ENCODE peak calls at places on chromosomes 7 and 10, in five cellular contexts. One of them, this sample, is unnamed.

GRCh38 chr7:152760384-152761115 is 998 bp downstream of the ACTR3B start:
- DNase-seq in uterus: no peak
- DNase-seq in HCT116: no peak
- DNase-seq in RWPE1: no peak
- DNase-seq in RWPE2: no peak
- DNase-seq in this sample: no peak

GRCh38 chr10:132518572-132519381 is 18.8 kb upstream of the INPP5A start:
- DNase-seq in uterus: peak
- DNase-seq in HCT116: peak
- DNase-seq in RWPE1: peak
- DNase-seq in RWPE2: peak
- DNase-seq in this sample: no peak

GRCh38 chr7:93374345-93374940 is 142.3 kb downstream of the VPS50 start:
- DNase-seq in uterus: no peak
- DNase-seq in HCT116: peak
- DNase-seq in RWPE1: peak
- DNase-seq in RWPE2: no peak
- DNase-seq in this sample: peak

GRCh38 chr7:85829817-85830432 is 643.1 kb upstream of the SEMA3D start:
- DNase-seq in uterus: no peak
- DNase-seq in HCT116: no peak
- DNase-seq in RWPE1: no peak
- DNase-seq in RWPE2: no peak
- DNase-seq in this sample: no peak

GRCh38 chr7:100434297-100435144 is 1.8 kb downstream of the PPP1R35 start:
- DNase-seq in uterus: no peak
- DNase-seq in HCT116: no peak
- DNase-seq in RWPE1: no peak
- DNase-seq in RWPE2: no peak
- DNase-seq in this sample: no peak

GRCh38 chr10:3898821-3899220 is 113.8 kb upstream of the KLF6 start:
- DNase-seq in uterus: no peak
- DNase-seq in HCT116: peak
- DNase-seq in RWPE1: peak
- DNase-seq in RWPE2: peak
- DNase-seq in this sample: no peak

GRCh38 chr7:138556771-138557484 is 96.9 kb downstream of the TRIM24 start:
- DNase-seq in uterus: no peak
- DNase-seq in HCT116: no peak
- DNase-seq in RWPE1: no peak
- DNase-seq in RWPE2: no peak
- DNase-seq in this sample: peak

GRCh38 chr10:49844775-49845561 is 82.8 kb upstream of the OGDHL start:
- DNase-seq in uterus: no peak
- DNase-seq in HCT116: no peak
- DNase-seq in RWPE1: peak
- DNase-seq in RWPE2: no peak
- DNase-seq in this sample: peak

GRCh38 chr10:99235872-99236626 is 397 bp upstream of the HPSE2 start:
- DNase-seq in uterus: peak
- DNase-seq in HCT116: no peak
- DNase-seq in RWPE1: no peak
- DNase-seq in RWPE2: no peak
- DNase-seq in this sample: no peak

GRCh38 chr10:124658591-124659240 is 85.5 kb downstream of the FAM53B start:
- DNase-seq in uterus: no peak
- DNase-seq in HCT116: no peak
- DNase-seq in RWPE1: no peak
- DNase-seq in RWPE2: no peak
- DNase-seq in this sample: no peak

GRCh38 chr10:75417522-75417927 is 13.9 kb upstream of the LRMDA start:
- DNase-seq in uterus: no peak
- DNase-seq in HCT116: no peak
- DNase-seq in RWPE1: peak
- DNase-seq in RWPE2: peak
- DNase-seq in this sample: no peak

GRCh38 chr7:90403174-90404113 is at the start of gene CLDN12:
- DNase-seq in uterus: peak
- DNase-seq in HCT116: peak
- DNase-seq in RWPE1: peak
- DNase-seq in RWPE2: peak
- DNase-seq in this sample: peak

GRCh38 chr10:62076872-62077271 is 175.4 kb downstream of the ARID5B start:
- DNase-seq in uterus: no peak
- DNase-seq in HCT116: no peak
- DNase-seq in RWPE1: peak
- DNase-seq in RWPE2: no peak
- DNase-seq in this sample: peak

DNA sequence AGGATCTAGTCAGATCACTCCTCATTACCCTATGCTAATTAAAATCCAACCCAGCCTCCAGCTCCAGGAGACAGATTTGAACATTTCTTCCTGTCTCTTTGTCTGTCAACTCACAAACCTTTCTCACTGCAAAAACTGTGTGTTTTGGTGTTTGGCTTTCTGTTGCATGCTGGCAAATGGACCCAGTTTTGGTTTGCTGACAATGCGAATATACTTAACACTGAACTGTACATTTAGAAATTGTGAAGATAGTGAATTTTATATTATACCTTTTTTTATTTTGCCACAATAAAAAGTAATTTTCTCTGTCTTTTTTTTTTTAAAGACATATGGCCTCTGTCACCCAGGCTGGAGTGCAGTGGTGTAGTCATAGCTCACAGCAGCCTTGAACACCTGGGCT is 18.3 kb upstream of the TNPO3 start:
- DNase-seq in uterus: no peak
- DNase-seq in HCT116: no peak
- DNase-seq in RWPE1: no peak
- DNase-seq in RWPE2: no peak
- DNase-seq in this sample: no peak
- H3K27ac ChIP-seq in uterus: no peak
- H3K27ac ChIP-seq in HCT116: no peak
- H3K27ac ChIP-seq in RWPE1: no peak
- H3K27ac ChIP-seq in RWPE2: no peak
- H3K27ac ChIP-seq in this sample: no peak

GRCh38 chr7:113087278-113087998 is 811 bp upstream of the GPR85 start:
- DNase-seq in uterus: no peak
- DNase-seq in HCT116: no peak
- DNase-seq in RWPE1: peak
- DNase-seq in RWPE2: no peak
- DNase-seq in this sample: no peak
- H3K27ac ChIP-seq in uterus: peak
- H3K27ac ChIP-seq in HCT116: no peak
- H3K27ac ChIP-seq in RWPE1: no peak
- H3K27ac ChIP-seq in RWPE2: peak
- H3K27ac ChIP-seq in this sample: no peak

GRCh38 chr10:89535185-89536012 is at the start of gene SLC16A12:
- DNase-seq in uterus: no peak
- DNase-seq in HCT116: no peak
- DNase-seq in RWPE1: peak
- DNase-seq in RWPE2: no peak
- DNase-seq in this sample: no peak
- H3K27ac ChIP-seq in uterus: no peak
- H3K27ac ChIP-seq in HCT116: no peak
- H3K27ac ChIP-seq in RWPE1: peak
- H3K27ac ChIP-seq in RWPE2: no peak
- H3K27ac ChIP-seq in this sample: no peak

GRCh38 chr7:2209961-2210323 is 22.8 kb downstream of the MAD1L1 start:
- DNase-seq in uterus: no peak
- DNase-seq in HCT116: no peak
- DNase-seq in RWPE1: no peak
- DNase-seq in RWPE2: peak
- DNase-seq in this sample: no peak
- H3K27ac ChIP-seq in uterus: no peak
- H3K27ac ChIP-seq in HCT116: no peak
- H3K27ac ChIP-seq in RWPE1: peak
- H3K27ac ChIP-seq in RWPE2: no peak
- H3K27ac ChIP-seq in this sample: no peak

GRCh38 chr10:689433-690226 is at the start of gene DIP2C:
- DNase-seq in uterus: peak
- DNase-seq in HCT116: peak
- DNase-seq in RWPE1: peak
- DNase-seq in RWPE2: no peak
- DNase-seq in this sample: no peak

GRCh38 chr10:688621-689426 is 644 bp downstream of the DIP2C start:
- DNase-seq in uterus: no peak
- DNase-seq in HCT116: no peak
- DNase-seq in RWPE1: no peak
- DNase-seq in RWPE2: no peak
- DNase-seq in this sample: no peak

GRCh38 chr10:686155-686931 is 3.1 kb downstream of the DIP2C start:
- DNase-seq in uterus: no peak
- DNase-seq in HCT116: no peak
- DNase-seq in RWPE1: no peak
- DNase-seq in RWPE2: no peak
- DNase-seq in this sample: no peak

GRCh38 chr10:688287-688620 is 1.2 kb downstream of the DIP2C start:
- DNase-seq in uterus: no peak
- DNase-seq in HCT116: no peak
- DNase-seq in RWPE1: no peak
- DNase-seq in RWPE2: no peak
- DNase-seq in this sample: no peak

GRCh38 chr10:687583-688286 is 1.7 kb downstream of the DIP2C start:
- DNase-seq in uterus: no peak
- DNase-seq in HCT116: no peak
- DNase-seq in RWPE1: no peak
- DNase-seq in RWPE2: no peak
- DNase-seq in this sample: no peak
- H3K27ac ChIP-seq in uterus: peak
- H3K27ac ChIP-seq in HCT116: no peak
- H3K27ac ChIP-seq in RWPE1: peak
- H3K27ac ChIP-seq in RWPE2: no peak
- H3K27ac ChIP-seq in this sample: peak

GRCh38 chr7:30321992-30322637 is 37.7 kb downstream of the ZNRF2 start:
- DNase-seq in uterus: no peak
- DNase-seq in HCT116: no peak
- DNase-seq in RWPE1: no peak
- DNase-seq in RWPE2: no peak
- DNase-seq in this sample: no peak
- H3K27ac ChIP-seq in uterus: peak
- H3K27ac ChIP-seq in HCT116: no peak
- H3K27ac ChIP-seq in RWPE1: no peak
- H3K27ac ChIP-seq in RWPE2: peak
- H3K27ac ChIP-seq in this sample: peak

DNA sequence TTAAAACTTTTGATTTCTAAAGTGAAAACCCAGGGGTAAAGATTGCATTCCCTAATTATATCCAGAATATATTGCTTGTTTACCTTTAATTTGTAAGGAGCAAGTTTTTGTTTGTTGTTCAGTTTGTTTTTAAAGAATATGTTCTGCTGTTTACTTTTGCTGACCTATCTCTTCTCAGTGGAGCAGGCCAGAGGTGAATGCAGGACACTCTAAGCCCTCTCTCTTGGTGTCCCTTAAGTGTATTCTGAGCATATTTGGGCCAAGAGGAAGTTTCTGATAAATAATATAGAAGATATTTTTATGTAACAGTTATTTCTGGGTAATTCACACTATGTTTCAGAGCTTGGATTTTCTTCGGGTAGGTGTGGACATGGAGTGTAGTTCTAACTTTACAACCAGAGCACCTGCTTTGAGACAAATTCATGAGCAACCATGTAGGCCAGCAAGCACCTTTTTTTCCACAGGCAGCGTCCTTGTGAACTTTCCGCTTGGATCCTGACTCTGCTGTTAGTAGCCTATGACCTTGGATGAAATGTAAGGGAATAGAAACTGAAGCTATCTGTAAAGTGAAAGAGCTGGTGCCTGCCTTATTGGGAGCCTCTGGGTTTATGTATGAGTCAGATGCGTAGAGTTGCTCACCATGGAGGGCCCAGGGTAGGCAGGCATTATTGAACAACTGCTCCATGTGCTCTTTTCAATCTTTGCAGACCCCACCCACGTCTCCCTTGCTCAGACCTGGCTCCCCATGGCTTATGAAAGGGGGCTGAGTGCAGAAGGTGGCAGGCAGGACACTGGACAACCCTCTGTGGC is 16.1 kb downstream of the OGDH start:
- DNase-seq in uterus: no peak
- DNase-seq in HCT116: no peak
- DNase-seq in RWPE1: peak
- DNase-seq in RWPE2: no peak
- DNase-seq in this sample: no peak
- H3K27ac ChIP-seq in uterus: no peak
- H3K27ac ChIP-seq in HCT116: no peak
- H3K27ac ChIP-seq in RWPE1: peak
- H3K27ac ChIP-seq in RWPE2: peak
- H3K27ac ChIP-seq in this sample: peak